ENCODE peak calls at places on chromosomes 6 and 20, in ten cellular contexts. L is left ventricle myocardium inferior, E is tibial nerve, V is GM13976, R is right atrium auricular region, G is ovary, D is H9, Z is GM13977, B is kidney, I is fibroblast of lung. H is an unnamed sample.

GRCh38 chr20:20768202-20768815 is 55.9 kb upstream of the RALGAPA2 start:
- DNase-seq in L (no peak), E (no peak), V (no peak), R (no peak), G (no peak), D (no peak), Z (no peak), B (peak; percentile 58), I (no peak), H (no peak)

GRCh38 chr6:163329991-163330390 is 84.5 kb upstream of the QKI start:
- DNase-seq in L (no peak), E (no peak), V (no peak), R (no peak), G (no peak), D (no peak), Z (no peak), B (no peak), I (no peak), H (no peak)

GRCh38 chr6:42988486-42989020 is 4.2 kb downstream of the PPP2R5D start:
- DNase-seq in L (no peak), E (no peak), V (no peak), R (no peak), G (no peak), D (no peak), Z (no peak), B (no peak), I (peak; percentile 32), H (peak; percentile 36)

GRCh38 chr6:73832313-73832712 is 136.3 kb downstream of the CD109 start:
- DNase-seq in L (no peak), E (no peak), V (no peak), R (no peak), G (no peak), D (no peak), Z (no peak), B (no peak), I (no peak), H (no peak)

GRCh38 chr20:43839793-43840199 is 74.9 kb upstream of the TOX2 start:
- DNase-seq in L (no peak), E (no peak), V (peak; percentile 53), R (peak; percentile 2), G (no peak), D (no peak), Z (peak; percentile 57), B (no peak), I (no peak), H (no peak)

GRCh38 chr20:53706511-53707031 is 112.9 kb upstream of the ZNF217 start:
- DNase-seq in L (no peak), E (no peak), V (peak; percentile 55), R (no peak), G (no peak), D (no peak), Z (peak; percentile 62), B (no peak), I (peak; percentile 28), H (no peak)

GRCh38 chr6:54194067-54194466 is 82.8 kb downstream of the MLIP start:
- DNase-seq in L (no peak), E (no peak), V (no peak), R (no peak), G (no peak), D (no peak), Z (no peak), B (no peak), I (peak; percentile 58), H (no peak)

GRCh38 chr20:1210501-1210900 is 7.2 kb downstream of the C20orf202 start:
- DNase-seq in L (no peak), E (no peak), V (no peak), R (no peak), G (no peak), D (no peak), Z (no peak), B (no peak), I (peak; percentile 30), H (no peak)

GRCh38 chr20:23409800-23410199 is 11.5 kb downstream of the NAPB start:
- DNase-seq in L (no peak), E (no peak), V (no peak), R (no peak), G (no peak), D (no peak), Z (no peak), B (no peak), I (no peak), H (no peak)

GRCh38 chr20:59121714-59122376 is 41.8 kb upstream of the ZNF831 start:
- DNase-seq in L (no peak), E (no peak), V (no peak), R (no peak), G (no peak), D (peak; percentile 57), Z (no peak), B (no peak), I (no peak), H (no peak)

GRCh38 chr20:51287628-51288413 is 254.7 kb downstream of the NFATC2 start:
- DNase-seq in L (no peak), E (no peak), V (no peak), R (no peak), G (no peak), D (no peak), Z (no peak), B (no peak), I (no peak), H (no peak)
- TF ChIP-seq CTCF in L (no peak), E (no peak), V (no peak), R (no peak), G (no peak), D (no peak), Z (no peak), B (no peak), I (no peak), H (no peak)

GRCh38 chr6:143962644-143962929 is 45.5 kb downstream of the PLAGL1 start:
- DNase-seq in L (no peak), E (no peak), V (no peak), R (no peak), G (no peak), D (no peak), Z (no peak), B (no peak), I (peak; percentile 84), H (peak; percentile 18)
- TF ChIP-seq CTCF in L (peak; percentile 51), E (peak; percentile 19), V (no peak), R (peak; percentile 44), G (no peak), D (peak; percentile 68), Z (no peak), B (no peak), I (peak; percentile 71), H (peak; percentile 69)

GRCh38 chr6:122401104-122401503 is 1.7 kb downstream of the HSF2 start:
- DNase-seq in L (no peak), E (no peak), V (no peak), R (no peak), G (no peak), D (no peak), Z (no peak), B (no peak), I (no peak), H (no peak)

GRCh38 chr6:122400467-122401089 is 1.1 kb downstream of the HSF2 start:
- DNase-seq in L (no peak), E (no peak), V (no peak), R (no peak), G (no peak), D (no peak), Z (no peak), B (no peak), I (peak; percentile 5), H (no peak)

GRCh38 chr6:122399055-122399347 is 451 bp upstream of the HSF2 start:
- DNase-seq in L (no peak), E (no peak), V (no peak), R (no peak), G (no peak), D (no peak), Z (no peak), B (no peak), I (no peak), H (no peak)

GRCh38 chr6:122400121-122400450 is 634 bp downstream of the HSF2 start:
- DNase-seq in L (peak; percentile 25), E (no peak), V (no peak), R (no peak), G (no peak), D (no peak), Z (no peak), B (no peak), I (peak; percentile 8), H (peak; percentile 7)

DNA sequence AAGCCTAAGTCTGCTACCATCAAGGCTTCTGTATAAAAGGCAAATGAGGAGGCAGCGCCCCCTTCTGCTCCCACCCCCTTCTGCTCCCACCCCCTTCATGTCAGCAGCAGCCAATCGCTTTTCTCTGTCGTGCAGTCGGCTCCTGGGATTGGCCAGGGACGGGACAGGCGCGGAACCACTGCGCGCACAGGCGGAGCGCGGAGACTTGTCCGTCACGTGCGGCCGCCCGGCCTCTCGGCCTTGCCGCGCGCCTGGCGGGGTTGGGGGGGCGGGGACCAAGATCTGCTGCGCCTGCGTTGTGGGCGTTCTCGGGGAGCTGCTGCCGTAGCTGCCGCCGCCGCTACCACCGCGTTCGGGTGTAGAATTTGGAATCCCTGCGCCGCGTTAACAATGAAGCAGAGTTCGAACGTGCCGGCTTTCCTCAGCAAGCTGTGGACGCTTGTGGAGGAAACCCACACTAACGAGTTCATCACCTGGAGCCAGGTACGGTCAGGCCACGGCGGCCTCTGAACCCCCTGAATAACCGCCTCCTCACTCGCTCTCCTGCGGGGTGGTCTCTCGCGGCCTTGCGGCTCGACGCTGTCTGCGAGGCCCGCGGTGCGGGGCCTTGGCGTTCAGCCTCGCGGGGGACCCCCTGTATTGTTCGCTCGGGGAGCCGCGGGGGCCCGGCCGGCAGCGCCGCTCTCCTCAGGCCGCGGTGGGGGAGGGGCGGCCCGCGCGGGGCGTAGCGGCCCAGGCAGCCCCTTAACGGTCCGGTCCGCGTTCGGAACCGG is at the start of gene HSF2:
- DNase-seq in L (peak; percentile 96), E (peak; percentile 92), V (peak; percentile 92), R (peak; percentile 98), G (peak; percentile 96), D (peak; percentile 99), Z (peak; percentile 93), B (peak; percentile 99), I (peak; percentile 98), H (peak; percentile 99)
- TF ChIP-seq CTCF in L (peak; percentile 41), E (peak; percentile 50), V (no peak), R (peak; percentile 54), G (no peak), D (peak; percentile 42), Z (no peak), B (peak; percentile 15), I (peak; percentile 17), H (peak; percentile 73)

DNA sequence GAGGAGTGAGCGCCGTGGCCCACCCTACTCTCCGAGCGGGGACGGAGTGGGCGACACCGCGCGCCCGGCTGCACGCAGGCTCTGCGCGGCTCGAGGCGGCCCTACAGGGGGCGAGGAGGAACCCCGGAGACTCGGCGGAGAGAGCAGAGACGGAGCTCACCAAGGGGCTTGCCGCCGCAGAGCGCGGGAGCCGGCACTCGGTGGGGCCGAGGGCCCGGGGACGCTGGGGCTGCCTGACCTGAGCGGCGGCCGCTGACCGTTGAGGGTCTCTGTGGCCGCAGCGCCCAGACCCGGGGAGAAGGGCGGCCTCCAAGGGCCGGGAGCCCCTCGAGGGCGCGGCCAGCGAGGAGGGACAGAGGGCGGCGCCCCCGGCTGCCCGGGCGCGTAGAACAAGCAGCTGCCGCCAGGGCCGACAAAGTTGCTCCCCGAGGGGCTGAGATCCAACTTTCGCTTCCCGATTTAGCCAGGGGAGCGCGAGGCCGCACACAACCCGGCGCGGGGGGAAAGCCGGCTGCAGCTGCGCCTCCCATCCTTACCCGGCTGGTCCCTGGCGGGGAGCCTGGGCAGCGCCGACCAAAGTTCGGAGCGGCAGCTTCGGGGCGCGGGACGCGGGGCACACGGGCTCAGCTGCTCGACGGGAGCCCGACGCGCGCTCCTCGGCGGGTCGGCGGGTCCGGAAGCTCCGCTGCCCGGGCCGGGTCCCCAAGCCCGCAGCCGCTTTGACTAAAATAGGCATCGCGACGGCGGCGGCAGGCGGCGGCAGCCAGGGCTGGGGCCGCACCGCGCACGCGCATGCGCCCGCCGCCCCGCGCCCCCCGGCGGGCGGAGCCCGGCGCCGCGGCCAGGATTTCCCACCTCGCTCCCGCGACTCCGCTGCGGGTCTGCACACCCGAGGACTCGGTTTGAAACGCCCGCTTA is 43.1 kb downstream of the POPDC3 start:
- DNase-seq in L (peak; percentile 73), E (peak; percentile 28), V (peak; percentile 68), R (peak; percentile 65), G (peak; percentile 67), D (peak; percentile 68), Z (peak; percentile 77), B (peak; percentile 78), I (peak; percentile 60), H (peak; percentile 31)
- TF ChIP-seq CTCF in L (peak; percentile 55), E (no peak), V (no peak), R (peak; percentile 47), G (no peak), D (peak; percentile 19), Z (no peak), B (no peak), I (peak; percentile 13), H (peak; percentile 54)